ENCODE peak calls at places on chromosomes 11 and 22, in four cellular contexts. U, Z, S and Q are unnamed samples.

GRCh38 chr11:78188809-78189724 is at the start of gene USP35:
- DNase-seq in U (no peak), Z (no peak), S (no peak), Q (no peak)

GRCh38 chr11:84800755-84801346 is 826.3 kb downstream of the DLG2 start:
- DNase-seq in U (no peak), Z (no peak), S (peak; percentile 41), Q (no peak)

GRCh38 chr11:1827095-1827797 is 7.5 kb upstream of the SYT8 start:
- DNase-seq in U (no peak), Z (no peak), S (peak; percentile 41), Q (no peak)

GRCh38 chr11:33147559-33147958 is 13.7 kb downstream of the CSTF3 start:
- DNase-seq in U (no peak), Z (no peak), S (no peak), Q (no peak)

GRCh38 chr11:26960265-26960664 is 33.6 kb upstream of the FIBIN start:
- DNase-seq in U (no peak), Z (no peak), S (no peak), Q (no peak)

GRCh38 chr11:104997288-104997687 is 25.7 kb downstream of the CASP5 start:
- DNase-seq in U (no peak), Z (no peak), S (peak; percentile 33), Q (no peak)

GRCh38 chr22:22911327-22912134 is 23.9 kb downstream of the IGLL5 start:
- DNase-seq in U (no peak), Z (no peak), S (no peak), Q (no peak)

GRCh38 chr11:68773521-68774187 is 22.3 kb upstream of the TESMIN start:
- DNase-seq in U (no peak), Z (no peak), S (no peak), Q (no peak)

GRCh38 chr11:75403983-75404658 is 4.8 kb downstream of the RPS3 start:
- DNase-seq in U (no peak), Z (no peak), S (no peak), Q (no peak)

GRCh38 chr11:73159981-73160777 is 18.1 kb upstream of the FCHSD2 start:
- DNase-seq in U (no peak), Z (no peak), S (no peak), Q (no peak)

GRCh38 chr11:9853929-9854557 is 190.2 kb downstream of the SWAP70 start:
- DNase-seq in U (no peak), Z (no peak), S (no peak), Q (no peak)

GRCh38 chr11:109869536-109869935 is 223.7 kb upstream of the ZC3H12C start:
- DNase-seq in U (no peak), Z (no peak), S (no peak), Q (no peak)

GRCh38 chr11:58649623-58650022 is 27.2 kb downstream of the CNTF start:
- DNase-seq in U (no peak), Z (no peak), S (no peak), Q (no peak)

GRCh38 chr11:8786933-8787332 is 104.3 kb downstream of the RPL27A start:
- DNase-seq in U (no peak), Z (no peak), S (no peak), Q (no peak)

GRCh38 chr11:118005224-118006152 is 19.3 kb downstream of the IL10RA start:
- DNase-seq in U (no peak), Z (no peak), S (no peak), Q (peak; percentile 10)

GRCh38 chr11:15073361-15074205 is at the start of gene CALCB:
- DNase-seq in U (no peak), Z (no peak), S (peak; percentile 8), Q (no peak)

GRCh38 chr11:81700061-81700460 is 1033.6 kb downstream of the FAM181B start:
- DNase-seq in U (no peak), Z (no peak), S (no peak), Q (no peak)

GRCh38 chr11:73227571-73228211 is 9.6 kb downstream of the P2RY2 start:
- DNase-seq in U (no peak), Z (no peak), S (no peak), Q (no peak)

GRCh38 chr11:96863520-96863919 is 473.7 kb downstream of the JRKL start:
- DNase-seq in U (no peak), Z (no peak), S (no peak), Q (no peak)

GRCh38 chr11:122170815-122171475 is 54.9 kb upstream of the BLID start:
- DNase-seq in U (no peak), Z (no peak), S (peak; percentile 56), Q (no peak)
- TF ChIP-seq POLR2A in U (no peak), Z (no peak), S (no peak), Q (no peak)

GRCh38 chr11:12161137-12161536 is 50.7 kb downstream of the MICAL2 start:
- DNase-seq in U (no peak), Z (no peak), S (no peak), Q (no peak)

GRCh38 chr11:12160680-12161079 is 50.3 kb downstream of the MICAL2 start:
- DNase-seq in U (no peak), Z (no peak), S (no peak), Q (no peak)

GRCh38 chr11:12158926-12159325 is 48.5 kb downstream of the MICAL2 start:
- DNase-seq in U (no peak), Z (no peak), S (no peak), Q (peak; percentile 21)

GRCh38 chr11:12160231-12160630 is 49.8 kb downstream of the MICAL2 start:
- DNase-seq in U (no peak), Z (no peak), S (no peak), Q (no peak)

GRCh38 chr11:12159351-12160099 is 49.1 kb downstream of the MICAL2 start:
- DNase-seq in U (no peak), Z (no peak), S (peak; percentile 59), Q (peak; percentile 45)
- TF ChIP-seq POLR2A in U (no peak), Z (no peak), S (no peak), Q (no peak)

GRCh38 chr11:64225608-64226506 is at the start of the genes NUDT22 and TRPT1:
- DNase-seq in U (peak; percentile 96), Z (no peak), S (peak; percentile 80), Q (peak; percentile 87)
- TF ChIP-seq POLR2A in U (no peak), Z (peak; percentile 71), S (peak; percentile 67), Q (peak; percentile 75)

GRCh38 chr11:119117004-119117706 is 4.2 kb upstream of the HINFP start:
- DNase-seq in U (no peak), Z (no peak), S (no peak), Q (no peak)

GRCh38 chr11:119118227-119118626 is 3.2 kb upstream of the HINFP start:
- DNase-seq in U (no peak), Z (no peak), S (no peak), Q (no peak)

GRCh38 chr11:119120639-119121007 is 757 bp upstream of the HINFP start:
- DNase-seq in U (no peak), Z (no peak), S (no peak), Q (no peak)

GRCh38 chr11:119121811-119122124 is 388 bp downstream of the HINFP start:
- DNase-seq in U (no peak), Z (no peak), S (no peak), Q (no peak)

DNA sequence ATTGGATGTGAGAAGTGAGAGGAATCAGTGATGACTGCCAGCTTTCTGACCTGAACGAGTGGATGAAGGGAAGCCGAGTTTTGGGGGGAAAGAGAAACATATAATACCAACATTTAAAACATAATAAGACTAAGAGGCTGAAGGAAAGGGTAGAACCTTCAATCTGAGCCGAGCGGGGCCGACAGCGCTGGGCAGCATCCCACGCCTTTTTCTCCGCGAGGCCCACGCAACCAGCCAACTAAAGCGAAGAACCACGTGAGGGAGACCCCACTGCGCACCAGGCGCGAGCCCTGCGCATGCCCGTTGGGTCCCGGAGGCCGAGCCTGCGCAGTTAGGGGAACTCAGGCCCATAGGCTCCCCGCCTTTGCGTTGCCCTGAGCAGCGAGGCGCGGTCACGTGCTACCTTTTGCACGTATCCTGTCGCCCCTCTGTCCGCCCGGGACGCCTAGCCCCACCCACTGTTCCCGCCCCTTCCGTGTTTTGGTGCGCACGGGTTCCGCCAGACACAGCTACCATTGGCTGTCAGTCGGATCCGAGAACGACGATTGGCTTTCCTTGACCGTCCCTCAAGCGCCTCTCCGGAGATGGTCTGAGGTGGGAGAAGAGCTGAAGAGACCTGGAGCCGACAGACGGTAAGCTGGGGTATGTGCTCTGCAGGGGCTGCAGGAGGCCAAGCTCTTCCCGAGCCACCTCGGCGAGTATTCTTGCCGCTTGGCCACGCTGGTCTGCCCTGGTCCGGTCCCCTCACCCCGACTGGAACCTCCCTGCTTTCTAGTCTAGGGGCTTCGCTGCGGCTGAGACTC is at the start of gene HINFP:
- DNase-seq in U (peak; percentile 97), Z (peak; percentile 99), S (peak; percentile 98), Q (peak; percentile 99)
- TF ChIP-seq POLR2A in U (peak; percentile 64), Z (peak; percentile 83), S (peak; percentile 83), Q (peak; percentile 85)

GRCh38 chr11:46845740-46846509 is at the start of gene CKAP5:
- DNase-seq in U (peak; percentile 91), Z (peak; percentile 56), S (peak; percentile 92), Q (peak; percentile 95)
- TF ChIP-seq POLR2A in U (peak; percentile 59), Z (peak; percentile 90), S (peak; percentile 84), Q (peak; percentile 87)

GRCh38 chr11:67267188-67268035 is 1.1 kb downstream of the GRK2 start:
- DNase-seq in U (no peak), Z (no peak), S (no peak), Q (peak; percentile 62)
- TF ChIP-seq POLR2A in U (no peak), Z (peak; percentile 48), S (no peak), Q (no peak)

GRCh38 chr11:93740031-93740801 is 1.1 kb downstream of the TAF1D start:
- DNase-seq in U (no peak), Z (no peak), S (peak; percentile 25), Q (peak; percentile 72)
- TF ChIP-seq POLR2A in U (no peak), Z (peak; percentile 37), S (no peak), Q (no peak)

DNA sequence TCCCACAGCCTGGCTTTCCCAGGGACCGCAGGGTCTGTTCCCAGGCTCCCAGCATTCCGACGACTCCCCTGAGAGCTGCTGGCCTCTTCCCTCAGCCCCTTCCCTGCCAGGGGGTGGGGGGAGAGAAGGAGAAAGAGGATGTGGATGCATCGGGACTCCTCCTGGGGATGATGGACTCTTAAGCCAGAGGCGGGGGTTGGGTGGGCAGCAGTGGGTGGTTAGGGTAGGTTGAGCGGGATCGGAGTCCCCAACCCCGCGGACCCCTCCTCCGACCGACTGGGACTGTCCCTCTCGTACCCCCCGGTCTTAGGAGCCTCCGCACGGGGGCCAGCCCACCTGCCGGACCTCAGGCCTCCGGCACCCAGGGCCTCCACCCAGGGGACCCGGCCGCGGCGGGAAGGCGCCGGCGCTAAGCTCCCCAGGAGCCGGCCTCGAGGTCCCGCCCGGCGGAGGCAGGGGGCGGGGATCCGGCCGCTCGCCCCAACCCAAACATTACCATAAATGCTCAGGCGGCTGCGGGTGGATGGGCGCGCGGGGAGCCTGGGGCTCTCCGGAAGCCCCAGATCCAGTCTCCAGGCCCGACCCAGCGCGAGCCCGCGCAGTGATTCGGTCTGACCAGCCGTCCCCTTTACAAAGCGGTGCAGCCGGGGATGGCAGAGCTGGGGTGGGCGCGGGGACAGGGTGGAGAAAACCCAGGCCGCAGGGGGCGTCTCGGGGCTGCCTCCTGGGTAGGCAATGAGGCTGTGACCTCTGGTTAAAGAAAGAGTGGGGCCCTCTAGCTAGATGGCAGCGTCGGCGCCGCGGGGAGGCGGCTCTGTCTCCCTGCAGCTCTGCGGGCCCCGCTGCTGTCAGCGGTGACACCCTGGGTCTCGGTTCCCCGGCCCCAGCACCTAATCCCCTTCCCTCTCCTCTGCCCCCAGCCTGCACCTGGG is 3.9 kb upstream of the MCAM start:
- DNase-seq in U (peak; percentile 86), Z (no peak), S (peak; percentile 22), Q (no peak)
- TF ChIP-seq POLR2A in U (peak; percentile 22), Z (peak; percentile 79), S (no peak), Q (no peak)

GRCh38 chr22:50199836-50200332 is 927 bp upstream of the SELENOO start:
- DNase-seq in U (no peak), Z (no peak), S (no peak), Q (no peak)
- TF ChIP-seq POLR2A in U (peak; percentile 43), Z (peak; percentile 64), S (no peak), Q (no peak)